ENCODE peak calls at places on chromosomes 12 and 14, in seven cellular contexts. N is ascending aorta; R is activated CD8-positive, alpha-beta T cell treated with anti-CD3 and anti-CD28 coated beads, Interleukin-2, amount 10 ng/mL, durations not matched to agents 7 days and 5 days; T is endothelial cell; J is nephron progenitor cell; H is SW 1271; F is A172. A is an unnamed sample.

GRCh38 chr14:95268350-95268749 is 51.4 kb downstream of the CLMN start:
- DNase-seq in N (no peak), R (no peak), T (no peak), J (no peak), H (no peak), F (no peak), A (no peak)

GRCh38 chr12:113092478-113093408 is 36.2 kb downstream of the DTX1 start:
- DNase-seq in N (no peak), R (no peak), T (peak; percentile 48), J (peak; percentile 77), H (no peak), F (no peak), A (no peak)

GRCh38 chr14:91143862-91144261 is 30.0 kb downstream of the DGLUCY start:
- DNase-seq in N (peak; percentile 87), R (no peak), T (no peak), J (no peak), H (no peak), F (no peak), A (no peak)

GRCh38 chr14:30283822-30284446 is 275.0 kb upstream of the G2E3 start:
- DNase-seq in N (no peak), R (peak; percentile 28), T (peak; percentile 57), J (peak; percentile 38), H (peak; percentile 56), F (peak; percentile 27), A (no peak)

GRCh38 chr12:78719721-78720120 is 144.9 kb upstream of the SYT1 start:
- DNase-seq in N (no peak), R (no peak), T (no peak), J (no peak), H (no peak), F (no peak), A (no peak)

GRCh38 chr12:82097438-82097837 is 260.7 kb downstream of the CCDC59 start:
- DNase-seq in N (no peak), R (no peak), T (no peak), J (no peak), H (no peak), F (no peak), A (no peak)

GRCh38 chr12:21183721-21184275 is 52.8 kb downstream of the SLCO1B1 start:
- DNase-seq in N (no peak), R (no peak), T (no peak), J (no peak), H (no peak), F (peak; percentile 6), A (no peak)

GRCh38 chr12:108930756-108931155 is 50.9 kb downstream of the DAO start:
- DNase-seq in N (no peak), R (no peak), T (no peak), J (no peak), H (no peak), F (no peak), A (no peak)

GRCh38 chr12:42145197-42145549 is 499 bp upstream of the GXYLT1 start:
- DNase-seq in N (no peak), R (no peak), T (no peak), J (no peak), H (no peak), F (no peak), A (no peak)

GRCh38 chr14:22531451-22532344 is 57.3 kb downstream of the DAD1 start:
- DNase-seq in N (no peak), R (peak; percentile 49), T (no peak), J (no peak), H (no peak), F (no peak), A (no peak)

GRCh38 chr12:98699568-98699967 is 54.5 kb downstream of the APAF1 start:
- DNase-seq in N (no peak), R (no peak), T (no peak), J (no peak), H (no peak), F (no peak), A (no peak)

GRCh38 chr12:124501080-124501642 is 66.3 kb downstream of the NCOR2 start:
- DNase-seq in N (no peak), R (no peak), T (no peak), J (no peak), H (no peak), F (no peak), A (no peak)

GRCh38 chr12:101051901-101052550 is 158.0 kb downstream of the SLC5A8 start:
- DNase-seq in N (no peak), R (no peak), T (no peak), J (no peak), H (no peak), F (peak; percentile 96), A (no peak)

GRCh38 chr12:53049582-53050318 is at the start of gene TNS2:
- DNase-seq in N (peak; percentile 91), R (no peak), T (peak; percentile 71), J (peak; percentile 69), H (peak; percentile 63), F (peak; percentile 74), A (no peak)

GRCh38 chr14:36604757-36605505 is 22.5 kb upstream of the NKX2-8 start:
- DNase-seq in N (peak; percentile 65), R (peak; percentile 48), T (peak; percentile 69), J (peak; percentile 60), H (peak; percentile 78), F (peak; percentile 39), A (peak; percentile 55)

A was measured in Panc1.